ENCODE peak calls at places on chromosomes 6 and 20, in seven cellular contexts. Z is mesenchymal stem cell, B is IMR-90, T is H9, O is H1, X is neuronal stem cell, Q is trophoblast cell. J is an unnamed sample. For H3K79me1, the result is how much of the 10 kb centered on the place peaks cover.

GRCh38 chr6:108546079-108547049 is 14.4 kb upstream of the FOXO3 start:
- DNase-seq in X (no peak), Q (no peak), T (no peak), B (no peak), Z (no peak), O (no peak), J (no peak)

GRCh38 chr20:12970372-12970821 is 38.4 kb upstream of the SPTLC3 start:
- DNase-seq in X (peak), O (no peak), Q (peak), B (peak), Z (peak), T (no peak), J (peak)

GRCh38 chr20:7851031-7851490 is 89.2 kb downstream of the HAO1 start:
- DNase-seq in Z (no peak), B (peak), O (no peak), T (no peak), Q (no peak), X (no peak), J (no peak)

GRCh38 chr6:30954631-30955366 is 14.0 kb downstream of the MUCL3 start:
- DNase-seq in Q (no peak), O (no peak), T (no peak), Z (peak), B (no peak), X (no peak), J (peak)

GRCh38 chr20:48933017-48933766 is 11.7 kb downstream of the ARFGEF2 start:
- DNase-seq in Z (no peak), O (no peak), Q (no peak), B (no peak), X (no peak), T (no peak), J (no peak)

GRCh38 chr6:106976270-106976669 is 1.7 kb upstream of the CD24 start:
- DNase-seq in Z (no peak), X (no peak), Q (peak), T (no peak), O (no peak), B (no peak), J (no peak)

GRCh38 chr20:43404880-43405279 is 52.8 kb upstream of the SRSF6 start:
- DNase-seq in O (peak), X (no peak), T (peak), B (no peak), Q (peak), Z (no peak), J (peak)

GRCh38 chr6:22124756-22125155 is 172.1 kb downstream of the PRL start:
- DNase-seq in X (no peak), Q (no peak), Z (no peak), T (no peak), O (no peak), B (no peak), J (no peak)

GRCh38 chr6:71127374-71127773 is 161.2 kb upstream of the OGFRL1 start:
- DNase-seq in B (no peak), O (no peak), Z (peak), X (no peak), Q (peak), T (no peak), J (peak)

GRCh38 chr6:148998704-148999103 is 251.9 kb downstream of the UST start:
- DNase-seq in O (peak), Q (no peak), B (no peak), T (no peak), Z (peak), X (no peak), J (no peak)

GRCh38 chr6:13427838-13428527 is 59.4 kb downstream of the GFOD1 start:
- DNase-seq in Z (no peak), Q (no peak), T (peak), O (no peak), X (no peak), B (no peak), J (peak)

GRCh38 chr20:47406849-47407682 is 50.6 kb upstream of the ZMYND8 start:
- DNase-seq in Z (no peak), B (peak), T (no peak), Q (no peak), O (no peak), X (no peak), J (no peak)

GRCh38 chr20:8043687-8044278 is 24.2 kb upstream of the TMX4 start:
- DNase-seq in X (peak), B (peak), O (no peak), Q (peak), Z (peak), T (no peak), J (peak)

GRCh38 chr6:63636516-63636968 is 940 bp downstream of the PHF3 start:
- DNase-seq in T (peak), X (peak), Z (peak), B (peak), Q (no peak), O (no peak), J (peak)

GRCh38 chr6:34922177-34922663 is 33.2 kb downstream of the ANKS1A start:
- DNase-seq in X (no peak), Z (peak), O (no peak), B (peak), T (no peak), Q (peak), J (peak)

GRCh38 chr20:4038676-4039075 is 23.3 kb upstream of the RNF24 start:
- DNase-seq in B (no peak), Q (no peak), Z (no peak), O (peak), T (no peak), X (no peak), J (no peak)

GRCh38 chr20:61985096-61985495 is 80.6 kb downstream of the TAF4 start:
- DNase-seq in O (no peak), Q (no peak), T (no peak), B (no peak), Z (no peak), X (no peak), J (no peak)

GRCh38 chr20:10511507-10512231 is 76.6 kb downstream of the SLX4IP start:
- DNase-seq in Z (peak), O (no peak), T (peak), B (peak), Q (peak), X (no peak), J (peak)

GRCh38 chr6:88704980-88705379 is 258.4 kb downstream of the RNGTT start:
- DNase-seq in O (no peak), B (peak), Q (no peak), X (no peak), Z (no peak), T (no peak), J (no peak)

GRCh38 chr20:17678295-17678694 is 3.7 kb downstream of the RRBP1 start:
- DNase-seq in Z (peak), B (no peak), Q (no peak), X (no peak), T (no peak), O (no peak), J (no peak)

GRCh38 chr20:21702553-21703467 is 2.7 kb upstream of the PAX1 start:
- DNase-seq in Z (peak), T (peak), O (peak), B (peak), X (peak), Q (peak), J (peak)

GRCh38 chr20:50891138-50891537 is 40.1 kb downstream of the ADNP start:
- DNase-seq in O (no peak), T (no peak), B (peak), X (no peak), Q (no peak), Z (peak), J (no peak)

GRCh38 chr6:14464049-14464448 is 346.5 kb downstream of the CD83 start:
- DNase-seq in X (no peak), Z (no peak), T (peak), Q (peak), B (no peak), O (no peak), J (peak)

GRCh38 chr6:121890307-121890910 is 455.0 kb downstream of the GJA1 start:
- DNase-seq in O (no peak), X (no peak), Z (peak), B (no peak), Q (no peak), T (peak), J (peak)

GRCh38 chr6:143451531-143451930 is 926 bp downstream of the PEX3 start:
- DNase-seq in Z (peak), B (no peak), Q (peak), X (no peak), O (no peak), T (no peak), J (peak)

GRCh38 chr6:232896-233640 is 59.2 kb upstream of the DUSP22 start:
- DNase-seq in X (no peak), Z (no peak), B (no peak), Q (no peak), O (no peak), T (no peak), J (no peak)

GRCh38 chr6:234706-235372 is 57.4 kb upstream of the DUSP22 start:
- DNase-seq in O (no peak), T (no peak), B (no peak), Q (no peak), X (no peak), Z (no peak), J (no peak)

GRCh38 chr6:228881-229651 is 63.2 kb upstream of the DUSP22 start:
- DNase-seq in Q (no peak), O (no peak), Z (no peak), X (no peak), T (no peak), B (no peak), J (no peak)

GRCh38 chr6:227812-228338 is 64.4 kb upstream of the DUSP22 start:
- DNase-seq in Z (no peak), T (no peak), X (no peak), O (no peak), Q (no peak), B (no peak), J (no peak)

DNA sequence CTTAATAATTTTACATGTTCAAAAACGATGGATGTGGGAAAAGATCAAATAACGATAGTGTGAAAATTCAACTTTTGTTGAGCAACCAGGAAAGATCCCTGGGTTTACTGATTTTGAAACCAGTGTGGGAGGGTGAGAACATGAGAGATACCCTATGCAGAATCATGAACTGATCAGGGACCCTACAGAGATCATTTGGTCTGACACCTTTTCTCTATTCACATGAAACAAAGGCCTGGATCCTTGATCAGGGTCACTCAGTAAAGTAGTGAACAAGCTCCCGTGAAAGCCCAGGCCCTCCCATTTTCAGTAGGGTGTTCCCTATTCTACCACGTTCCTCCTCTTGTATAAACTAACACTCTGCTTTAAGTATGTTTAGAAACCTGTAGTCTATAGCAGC is 60.5 kb upstream of the DUSP22 start:
- DNase-seq in X (no peak), O (no peak), B (no peak), T (no peak), Q (no peak), Z (no peak), J (no peak)
- H3K79me1 ChIP-seq in X (under half), O (under half), B (under half), T (under half), Q (under half), Z (under half), J (under half)

GRCh38 chr20:45845452-45845851 is 11.7 kb downstream of the ACOT8 start:
- DNase-seq in Q (no peak), O (no peak), Z (no peak), X (no peak), B (no peak), T (no peak), J (no peak)

GRCh38 chr20:45842169-45842812 is 8.7 kb downstream of the SNX21 start:
- DNase-seq in B (peak), O (no peak), Q (no peak), T (no peak), X (no peak), Z (peak), J (no peak)

GRCh38 chr20:45840700-45841198 is 7.2 kb downstream of the SNX21 start:
- DNase-seq in T (no peak), O (no peak), X (no peak), Q (no peak), B (no peak), Z (no peak), J (no peak)

GRCh38 chr20:45841407-45842129 is 8.0 kb downstream of the SNX21 start:
- DNase-seq in B (no peak), Q (no peak), T (no peak), Z (no peak), X (no peak), O (no peak), J (no peak)

DNA sequence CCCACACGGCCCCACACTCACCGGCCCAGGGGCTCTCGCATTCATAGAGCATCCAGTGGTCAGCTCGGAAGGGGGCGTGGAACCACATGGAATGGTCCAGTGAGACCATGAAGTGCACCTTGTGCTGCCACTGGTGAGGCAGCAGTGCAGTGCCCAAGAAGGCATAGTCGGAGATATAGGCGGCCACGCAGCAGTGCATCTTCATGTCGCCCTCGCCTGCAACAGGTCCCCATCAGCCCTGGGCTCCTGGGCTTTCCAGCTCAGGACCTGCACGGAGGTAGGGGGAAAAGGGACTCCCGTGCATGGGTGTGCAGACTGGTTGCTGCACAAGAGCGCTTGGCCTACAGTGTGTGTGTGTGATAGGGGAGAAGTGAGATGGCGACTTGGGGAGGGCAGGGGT is 9.9 kb downstream of the SNX21 start:
- DNase-seq in O (no peak), Z (no peak), Q (no peak), X (no peak), T (no peak), B (no peak), J (no peak)
- H3K79me1 ChIP-seq in O (under half), Z (under half), Q (under half), X (under half), T (under half), B (under half), J (under half)

DNA sequence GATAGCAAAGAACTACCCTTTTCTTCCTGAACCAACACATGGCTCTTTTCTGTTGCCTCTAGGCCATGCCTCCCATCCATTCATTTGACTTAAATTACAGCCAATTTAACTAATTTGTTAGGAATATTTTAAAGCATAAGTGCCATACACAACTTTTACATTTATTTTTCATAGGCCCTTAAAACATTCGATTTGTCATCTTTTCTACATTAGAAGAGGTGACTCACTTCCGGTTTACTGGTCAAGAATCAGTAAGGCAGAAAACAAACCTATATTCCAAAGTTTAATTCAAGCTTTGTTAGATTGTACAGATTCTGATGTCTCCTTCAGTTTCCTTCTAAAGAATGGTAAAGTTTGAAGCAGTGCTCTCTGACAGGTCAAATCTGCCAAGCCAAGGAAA is 344.3 kb downstream of the SAMD5 start:
- DNase-seq in B (peak), Q (no peak), Z (no peak), T (no peak), O (no peak), X (no peak), J (no peak)
- H3K79me1 ChIP-seq in B (under half), Q (under half), Z (under half), T (under half), O (under half), X (under half), J (under half)

DNA sequence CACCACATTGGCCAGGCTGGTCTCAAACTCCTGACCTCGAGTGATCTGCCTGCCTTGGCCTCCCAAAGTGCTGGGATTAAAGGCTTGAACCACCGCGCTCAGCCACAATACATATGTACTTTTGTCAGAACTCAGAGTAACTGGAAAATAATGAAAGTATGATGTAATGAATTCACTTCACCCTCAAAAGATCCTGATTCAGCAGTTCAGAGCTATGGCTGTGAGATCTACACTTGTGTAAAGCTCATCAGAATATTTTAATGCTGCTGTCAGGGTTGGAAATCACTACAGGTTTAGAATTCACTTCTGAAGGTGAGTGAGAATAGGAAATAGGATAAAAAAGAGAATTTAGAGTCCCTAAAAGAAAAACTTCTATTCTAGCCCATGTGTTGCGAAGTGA is 464.5 kb upstream of the NRSN1 start:
- DNase-seq in Q (no peak), X (no peak), Z (no peak), O (no peak), T (no peak), B (no peak), J (no peak)
- H3K79me1 ChIP-seq in Q (under half), X (under half), Z (under half), O (under half), T (under half), B (under half), J (under half)

DNA sequence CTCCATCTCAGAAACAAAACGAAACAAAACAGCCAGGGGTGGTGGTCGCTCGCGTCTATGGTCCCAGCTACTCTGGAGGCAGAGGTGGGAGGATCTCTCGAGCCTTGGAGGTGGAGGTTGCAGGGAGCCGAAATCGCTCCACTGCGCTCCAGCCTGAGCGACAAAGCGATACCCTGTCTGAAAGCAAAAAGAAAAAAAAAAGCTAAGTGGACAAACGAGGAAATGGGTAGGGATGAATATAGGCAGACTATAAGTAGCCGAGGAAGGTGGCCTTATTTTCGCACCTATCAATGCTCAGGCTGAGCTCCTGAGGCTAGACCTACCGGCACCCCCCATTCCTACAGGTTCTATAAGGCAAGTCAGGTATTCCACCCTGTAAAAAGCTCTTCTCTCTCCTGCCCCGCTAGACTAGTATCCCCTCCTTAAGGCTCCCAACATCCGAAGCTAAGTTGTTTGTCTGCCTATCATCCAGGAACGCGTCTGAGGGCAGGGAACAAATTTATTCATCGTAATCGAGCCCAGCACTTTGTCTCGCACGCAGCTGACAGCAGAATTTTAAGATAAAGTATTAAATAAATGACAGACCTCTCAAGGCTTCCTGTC is 591 bp upstream of the CASP8AP2 start:
- DNase-seq in O (no peak), Q (no peak), X (no peak), T (no peak), B (no peak), Z (no peak), J (no peak)
- H3K79me1 ChIP-seq in O (under half), Q (under half), X (under half), T (under half), B (under half), Z (under half), J (under half)

GRCh38 chr6:41523957-41524633 is 22.1 kb upstream of the FOXP4 start:
- DNase-seq in Q (no peak), X (no peak), Z (no peak), B (no peak), O (no peak), T (no peak), J (no peak)
- H3K79me1 ChIP-seq in Q (under half), X (under half), Z (under half), B (under half), O (under half), T (under half), J (under half)

GRCh38 chr6:7720346-7720745 is 5.6 kb upstream of the BMP6 start:
- DNase-seq in T (no peak), Q (no peak), O (no peak), X (no peak), Z (no peak), B (no peak), J (no peak)
- H3K79me1 ChIP-seq in T (under half), Q (under half), O (under half), X (under half), Z (under half), B (under half), J (under half)

DNA sequence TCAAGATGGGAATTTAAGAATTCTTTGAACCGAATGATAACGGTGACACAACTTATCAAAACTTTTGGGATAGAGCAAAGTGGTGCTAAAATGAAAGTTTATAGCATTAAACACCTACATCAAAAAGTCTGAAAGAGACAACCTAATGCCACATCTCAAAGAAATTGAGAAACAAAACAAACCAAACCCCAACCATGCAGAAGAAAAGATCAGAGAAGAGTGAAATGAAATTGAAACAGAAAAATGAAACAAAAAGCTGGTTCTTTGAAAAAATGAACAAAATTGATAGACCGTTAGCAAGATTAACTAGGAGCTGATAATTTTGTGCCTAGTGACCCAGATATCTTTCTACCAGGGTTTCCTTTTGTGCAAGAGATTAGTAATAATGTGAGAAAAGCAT is 248.0 kb upstream of the EYS start:
- DNase-seq in Z (no peak), T (no peak), B (no peak), O (no peak), X (no peak), Q (no peak), J (no peak)
- H3K79me1 ChIP-seq in Z (under half), T (under half), B (under half), O (under half), X (under half), Q (under half), J (under half)

J was measured in mesendoderm.